ENCODE peak calls at places on chromosomes 7 and 10, in five cellular contexts. W is HepG2, S is GM12878, E is H1, F is HCT116. C is an unnamed sample.

GRCh38 chr7:27245124-27245797 is 2.7 kb downstream of the EVX1 start:
- DNase-seq in W (no peak), S (no peak), E (peak; percentile 68), F (no peak), C (no peak)

GRCh38 chr10:71695502-71696476 is 23.8 kb downstream of the C10orf105 start:
- DNase-seq in W (peak; percentile 18), S (no peak), E (no peak), F (no peak), C (peak; percentile 45)

GRCh38 chr10:43688348-43688892 is 39.7 kb upstream of the ZNF32 start:
- DNase-seq in W (no peak), S (no peak), E (no peak), F (no peak), C (peak; percentile 16)

GRCh38 chr10:59098387-59098786 is 78.1 kb upstream of the PHYHIPL start:
- DNase-seq in W (no peak), S (no peak), E (no peak), F (no peak), C (no peak)

GRCh38 chr10:29119374-29119773 is 169.5 kb upstream of the LYZL1 start:
- DNase-seq in W (peak; percentile 46), S (no peak), E (peak; percentile 96), F (peak; percentile 29), C (peak; percentile 59)

GRCh38 chr10:1380075-1380793 is 324.0 kb downstream of the WDR37 start:
- DNase-seq in W (no peak), S (no peak), E (peak; percentile 55), F (no peak), C (no peak)

GRCh38 chr10:72088879-72089585 is 681 bp upstream of the SPOCK2 start:
- DNase-seq in W (peak; percentile 42), S (no peak), E (peak; percentile 62), F (no peak), C (no peak)

GRCh38 chr7:89593125-89593524 is 561.1 kb upstream of the STEAP1 start:
- DNase-seq in W (no peak), S (no peak), E (no peak), F (no peak), C (no peak)

GRCh38 chr7:100111914-100112313 is 7.2 kb downstream of the TAF6 start:
- DNase-seq in W (no peak), S (no peak), E (no peak), F (no peak), C (no peak)

GRCh38 chr7:142508251-142508650 is 241.0 kb upstream of the PRSS1 start:
- DNase-seq in W (no peak), S (no peak), E (no peak), F (peak; percentile 54), C (no peak)

GRCh38 chr7:44158060-44158872 is 17.1 kb upstream of the MYL7 start:
- DNase-seq in W (no peak), S (no peak), E (no peak), F (no peak), C (no peak)

GRCh38 chr7:23065974-23066373 is 39.6 kb upstream of the KLHL7 start:
- DNase-seq in W (no peak), S (no peak), E (no peak), F (no peak), C (no peak)

GRCh38 chr7:116776610-116777289 is 85.6 kb upstream of the CAPZA2 start:
- DNase-seq in W (no peak), S (peak; percentile 13), E (no peak), F (peak; percentile 97), C (no peak)

GRCh38 chr7:3880221-3880935 is 579.3 kb downstream of the SDK1 start:
- DNase-seq in W (no peak), S (no peak), E (no peak), F (no peak), C (no peak)

GRCh38 chr10:127827354-127828140 is 65.2 kb downstream of the CLRN3 start:
- DNase-seq in W (no peak), S (no peak), E (no peak), F (no peak), C (no peak)

GRCh38 chr10:101995451-101996063 is 60.4 kb downstream of the ARMH3 start:
- DNase-seq in W (peak; percentile 33), S (no peak), E (no peak), F (no peak), C (no peak)

GRCh38 chr7:136925049-136925448 is 56.6 kb downstream of the CHRM2 start:
- DNase-seq in W (no peak), S (no peak), E (no peak), F (no peak), C (no peak)

GRCh38 chr7:48811071-48811470 is 113.3 kb upstream of the CDC14C start:
- DNase-seq in W (no peak), S (no peak), E (no peak), F (no peak), C (no peak)

GRCh38 chr10:11180228-11180627 is 162.6 kb downstream of the CELF2 start:
- DNase-seq in W (no peak), S (no peak), E (no peak), F (no peak), C (peak; percentile 44)

GRCh38 chr7:74684921-74685320 is 27.4 kb downstream of the GTF2I start:
- DNase-seq in W (no peak), S (no peak), E (no peak), F (no peak), C (no peak)

GRCh38 chr7:20745716-20746115 is 41.0 kb downstream of the SP8 start:
- DNase-seq in W (no peak), S (no peak), E (peak; percentile 49), F (no peak), C (no peak)

GRCh38 chr7:55546826-55547225 is 25.5 kb downstream of the VOPP1 start:
- DNase-seq in W (peak; percentile 39), S (no peak), E (no peak), F (peak; percentile 51), C (no peak)

DNA sequence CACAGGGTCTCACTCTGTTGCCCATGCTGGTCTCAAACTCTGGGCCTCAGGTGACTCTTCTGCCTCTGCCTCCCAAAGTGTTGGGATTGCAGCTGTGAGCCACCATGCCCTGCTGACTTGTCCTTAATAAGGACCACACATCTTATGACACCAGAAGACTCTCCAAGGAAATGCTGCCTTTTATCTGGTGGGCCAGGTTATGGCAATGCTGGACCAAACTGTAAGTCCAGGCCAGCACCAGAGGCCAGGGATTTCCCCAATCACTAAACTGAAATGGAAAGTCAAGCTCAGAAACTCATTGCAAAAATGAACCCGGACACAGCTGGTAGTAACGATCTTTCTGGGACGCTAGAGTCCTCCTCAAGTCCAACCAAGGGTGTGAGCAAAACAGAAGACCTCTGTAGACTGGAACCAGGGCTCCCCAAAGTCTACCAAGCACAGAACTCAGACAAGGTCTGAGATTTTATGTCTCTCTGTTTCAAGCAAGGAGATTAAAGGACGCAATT is 73.8 kb upstream of the ITGB1 start:
- DNase-seq in W (no peak), S (no peak), E (no peak), F (no peak), C (no peak)
- TF ChIP-seq SRF in W (no peak), S (no peak), E (no peak), F (no peak), C (no peak)

DNA sequence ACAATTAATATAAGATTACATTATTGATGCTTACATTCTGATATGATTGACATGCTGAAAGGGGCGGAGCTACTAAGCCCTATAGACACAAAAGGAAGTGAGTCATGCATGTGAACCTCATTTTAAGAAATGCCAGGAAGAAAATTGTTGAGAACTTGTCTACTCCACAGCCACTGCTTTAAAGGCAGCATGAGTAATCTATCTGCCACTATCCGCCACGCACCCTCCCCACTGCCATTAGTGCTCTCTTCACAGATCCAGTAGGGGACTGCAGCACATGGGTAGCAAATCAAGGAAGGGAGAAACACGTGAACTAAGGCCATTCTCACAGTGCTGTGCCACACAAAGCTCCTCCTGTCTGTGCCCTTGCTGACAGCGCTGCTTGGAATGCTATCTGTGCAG is 524.8 kb downstream of the GRM8 start:
- DNase-seq in W (no peak), S (no peak), E (no peak), F (no peak), C (peak; percentile 19)
- TF ChIP-seq SRF in W (no peak), S (no peak), E (no peak), F (no peak), C (no peak)

DNA sequence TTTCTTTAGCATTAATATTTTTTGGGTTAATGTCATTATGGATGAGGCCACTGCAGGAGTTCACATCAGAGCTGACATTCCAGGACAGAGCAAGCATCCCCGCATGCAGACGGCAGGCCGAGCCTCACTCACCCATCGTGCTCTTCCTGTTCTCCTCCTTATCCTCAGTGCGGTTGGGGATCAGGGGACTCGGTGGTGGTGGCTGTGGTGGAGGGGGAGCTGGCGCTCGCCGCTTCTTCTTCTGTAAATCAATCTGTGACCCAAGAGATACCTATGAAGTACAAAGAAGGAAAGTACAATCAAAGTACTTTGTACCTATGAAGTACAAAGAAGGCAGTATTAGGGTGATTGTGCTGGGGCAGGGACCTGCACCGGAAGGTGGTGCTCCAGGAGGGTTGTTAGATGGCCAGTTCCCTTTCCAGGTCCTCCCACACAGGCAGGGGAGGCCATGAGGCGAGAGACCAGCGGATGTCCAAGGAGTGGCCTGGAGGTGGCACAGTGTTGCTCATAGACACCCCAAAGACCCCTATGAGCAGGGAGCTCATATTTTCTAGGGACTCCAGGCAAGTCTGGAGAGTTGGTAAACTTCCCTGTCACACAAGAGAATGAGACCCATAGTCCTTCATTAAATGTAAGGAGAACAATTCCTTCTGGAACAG is 231.4 kb downstream of the COBL start:
- DNase-seq in W (no peak), S (no peak), E (no peak), F (no peak), C (no peak)
- TF ChIP-seq SRF in W (no peak), S (no peak), E (no peak), F (no peak), C (no peak)

GRCh38 chr10:116721048-116721897 is 21.1 kb downstream of the HSPA12A start:
- DNase-seq in W (peak; percentile 27), S (no peak), E (no peak), F (no peak), C (no peak)

GRCh38 chr10:116722736-116723427 is 19.5 kb downstream of the HSPA12A start:
- DNase-seq in W (no peak), S (no peak), E (no peak), F (no peak), C (no peak)

GRCh38 chr10:116723428-116724281 is 18.7 kb downstream of the HSPA12A start:
- DNase-seq in W (no peak), S (no peak), E (no peak), F (no peak), C (no peak)

GRCh38 chr10:116720241-116721047 is 21.9 kb downstream of the HSPA12A start:
- DNase-seq in W (peak; percentile 10), S (no peak), E (no peak), F (no peak), C (no peak)

DNA sequence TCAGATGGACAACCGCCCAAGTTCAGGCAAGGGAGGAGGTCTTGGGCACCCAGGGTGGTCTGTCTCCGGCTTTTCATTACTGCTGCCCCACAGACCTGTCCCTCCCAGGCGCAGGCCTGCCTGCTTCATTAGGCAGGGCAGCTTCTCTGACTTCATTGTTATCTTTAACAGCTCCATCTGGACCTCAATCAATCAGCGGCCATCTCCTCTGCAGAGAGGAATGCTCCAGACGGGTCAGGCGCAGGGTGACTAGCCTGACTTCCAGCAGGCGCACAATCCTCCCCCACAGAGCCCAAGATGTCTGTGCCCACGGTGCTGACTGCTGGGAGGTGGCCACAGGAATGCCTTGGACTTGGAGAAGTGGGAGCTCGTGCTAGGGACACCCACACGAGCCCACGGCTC is 20.4 kb downstream of the HSPA12A start:
- DNase-seq in W (no peak), S (no peak), E (no peak), F (no peak), C (no peak)
- TF ChIP-seq SRF in W (no peak), S (no peak), E (no peak), F (no peak), C (no peak)

C was measured in K562.